ENCODE peak calls at places on chromosomes 16 and 17, in five cellular contexts. A is Calu3; I is ecto neural progenitor cell; H is COLO829; N is effector CD4-positive, alpha-beta T cell. Z is an unnamed sample.

GRCh38 chr16:88649924-88650748 is 717 bp downstream of the CYBA start:
- DNase-seq in I (peak), H (no peak), A (no peak), N (no peak), Z (no peak)

GRCh38 chr16:86294535-86294934 is 215.8 kb upstream of the FOXF1 start:
- DNase-seq in I (no peak), A (no peak), H (no peak), N (no peak), Z (no peak)

GRCh38 chr17:50056961-50057330 is 1.0 kb downstream of the ITGA3 start:
- DNase-seq in I (no peak), N (no peak), H (no peak), A (no peak), Z (no peak)

GRCh38 chr17:65694601-65695000 is 133.2 kb upstream of the AXIN2 start:
- DNase-seq in H (no peak), A (no peak), N (no peak), I (no peak), Z (no peak)

GRCh38 chr17:7001562-7001961 is 5.7 kb downstream of the ALOX12 start:
- DNase-seq in A (peak), I (no peak), N (no peak), H (no peak), Z (no peak)

GRCh38 chr16:28572659-28573510 is 19.2 kb downstream of the SGF29 start:
- DNase-seq in H (no peak), I (no peak), N (no peak), A (no peak), Z (no peak)

GRCh38 chr17:72691017-72691416 is 401.5 kb downstream of the SLC39A11 start:
- DNase-seq in I (no peak), H (no peak), N (no peak), A (no peak), Z (no peak)

GRCh38 chr16:67278773-67279295 is 498 bp upstream of the PLEKHG4 start:
- DNase-seq in A (peak), N (peak), I (no peak), H (peak), Z (peak)

GRCh38 chr17:48074322-48075054 is 26.3 kb downstream of the NFE2L1 start:
- DNase-seq in H (peak), N (peak), I (peak), A (peak), Z (peak)

GRCh38 chr17:79715318-79716182 is 15.2 kb upstream of the ENPP7 start:
- DNase-seq in I (no peak), A (peak), N (no peak), H (no peak), Z (no peak)

Z was measured in T-helper 17 cell.